ENCODE peak calls at places on chromosome 12, in four cellular contexts. One of them, this sample, is unnamed.

GRCh38 chr12:87667378-87667777 is 361.8 kb downstream of the C12orf50 start:
- DNase-seq in H9: no peak
- DNase-seq in mesendoderm: no peak
- DNase-seq in H1: no peak
- DNase-seq in this sample: peak

GRCh38 chr12:93091851-93092558 is 162.9 kb upstream of the EEA1 start:
- DNase-seq in H9: no peak
- DNase-seq in mesendoderm: no peak
- DNase-seq in H1: no peak
- DNase-seq in this sample: no peak

GRCh38 chr12:10705655-10706054 is 17.5 kb downstream of the YBX3 start:
- DNase-seq in H9: no peak
- DNase-seq in mesendoderm: no peak
- DNase-seq in H1: no peak
- DNase-seq in this sample: peak

GRCh38 chr12:49698619-49699545 is 8.3 kb downstream of the FMNL3 start:
- DNase-seq in H9: peak
- DNase-seq in mesendoderm: peak
- DNase-seq in H1: peak
- DNase-seq in this sample: peak

GRCh38 chr12:53550595-53550994 is 43.3 kb upstream of the NPFF start:
- DNase-seq in H9: no peak
- DNase-seq in mesendoderm: no peak
- DNase-seq in H1: no peak
- DNase-seq in this sample: peak

GRCh38 chr12:22625671-22626251 is 790 bp downstream of the ETNK1 start:
- DNase-seq in H9: peak
- DNase-seq in mesendoderm: peak
- DNase-seq in H1: peak
- DNase-seq in this sample: peak

GRCh38 chr12:71594214-71594948 is 69.3 kb downstream of the ZFC3H1 start:
- DNase-seq in H9: no peak
- DNase-seq in mesendoderm: peak
- DNase-seq in H1: no peak
- DNase-seq in this sample: no peak

GRCh38 chr12:101221301-101221700 is 11.3 kb upstream of the SLC5A8 start:
- DNase-seq in H9: no peak
- DNase-seq in mesendoderm: peak
- DNase-seq in H1: no peak
- DNase-seq in this sample: no peak

GRCh38 chr12:57806677-57807076 is 11.9 kb downstream of the AVIL start:
- DNase-seq in H9: no peak
- DNase-seq in mesendoderm: no peak
- DNase-seq in H1: no peak
- DNase-seq in this sample: no peak

GRCh38 chr12:57810450-57810849 is 8.1 kb downstream of the AVIL start:
- DNase-seq in H9: no peak
- DNase-seq in mesendoderm: no peak
- DNase-seq in H1: no peak
- DNase-seq in this sample: peak

GRCh38 chr12:57807285-57807684 is 11.2 kb downstream of the AVIL start:
- DNase-seq in H9: no peak
- DNase-seq in mesendoderm: no peak
- DNase-seq in H1: no peak
- DNase-seq in this sample: no peak

GRCh38 chr12:57809425-57809824 is 9.1 kb downstream of the AVIL start:
- DNase-seq in H9: no peak
- DNase-seq in mesendoderm: no peak
- DNase-seq in H1: no peak
- DNase-seq in this sample: no peak

GRCh38 chr12:57808351-57808750 is 10.2 kb downstream of the AVIL start:
- DNase-seq in H9: no peak
- DNase-seq in mesendoderm: no peak
- DNase-seq in H1: no peak
- DNase-seq in this sample: no peak
- H3K56ac ChIP-seq in H9: no peak
- H3K56ac ChIP-seq in mesendoderm: no peak
- H3K56ac ChIP-seq in H1: no peak
- H3K56ac ChIP-seq in this sample: no peak

GRCh38 chr12:25352078-25352918 is 101.6 kb upstream of the KRAS start:
- DNase-seq in H9: no peak
- DNase-seq in mesendoderm: no peak
- DNase-seq in H1: no peak
- DNase-seq in this sample: peak
- H3K56ac ChIP-seq in H9: no peak
- H3K56ac ChIP-seq in mesendoderm: no peak
- H3K56ac ChIP-seq in H1: no peak
- H3K56ac ChIP-seq in this sample: no peak

GRCh38 chr12:15276088-15276698 is 46.1 kb upstream of the PTPRO start:
- DNase-seq in H9: no peak
- DNase-seq in mesendoderm: peak
- DNase-seq in H1: no peak
- DNase-seq in this sample: peak

GRCh38 chr12:15268927-15269552 is 47.8 kb upstream of the RERG start:
- DNase-seq in H9: peak
- DNase-seq in mesendoderm: peak
- DNase-seq in H1: no peak
- DNase-seq in this sample: peak

GRCh38 chr12:15273896-15274295 is 48.4 kb upstream of the PTPRO start:
- DNase-seq in H9: no peak
- DNase-seq in mesendoderm: no peak
- DNase-seq in H1: no peak
- DNase-seq in this sample: no peak

GRCh38 chr12:15278816-15279658 is 43.3 kb upstream of the PTPRO start:
- DNase-seq in H9: no peak
- DNase-seq in mesendoderm: no peak
- DNase-seq in H1: no peak
- DNase-seq in this sample: peak

GRCh38 chr12:15274561-15274967 is 47.7 kb upstream of the PTPRO start:
- DNase-seq in H9: no peak
- DNase-seq in mesendoderm: no peak
- DNase-seq in H1: no peak
- DNase-seq in this sample: no peak
- H3K56ac ChIP-seq in H9: no peak
- H3K56ac ChIP-seq in mesendoderm: no peak
- H3K56ac ChIP-seq in H1: no peak
- H3K56ac ChIP-seq in this sample: no peak

GRCh38 chr12:96906849-96907664 is at the start of gene NEDD1:
- DNase-seq in H9: peak
- DNase-seq in mesendoderm: peak
- DNase-seq in H1: peak
- DNase-seq in this sample: peak

GRCh38 chr12:96907681-96908163 is 665 bp downstream of the NEDD1 start:
- DNase-seq in H9: peak
- DNase-seq in mesendoderm: peak
- DNase-seq in H1: peak
- DNase-seq in this sample: peak

GRCh38 chr12:96906498-96906848 is 584 bp upstream of the NEDD1 start:
- DNase-seq in H9: no peak
- DNase-seq in mesendoderm: no peak
- DNase-seq in H1: no peak
- DNase-seq in this sample: no peak

GRCh38 chr12:96901175-96901574 is 5.9 kb upstream of the NEDD1 start:
- DNase-seq in H9: no peak
- DNase-seq in mesendoderm: no peak
- DNase-seq in H1: no peak
- DNase-seq in this sample: no peak

DNA sequence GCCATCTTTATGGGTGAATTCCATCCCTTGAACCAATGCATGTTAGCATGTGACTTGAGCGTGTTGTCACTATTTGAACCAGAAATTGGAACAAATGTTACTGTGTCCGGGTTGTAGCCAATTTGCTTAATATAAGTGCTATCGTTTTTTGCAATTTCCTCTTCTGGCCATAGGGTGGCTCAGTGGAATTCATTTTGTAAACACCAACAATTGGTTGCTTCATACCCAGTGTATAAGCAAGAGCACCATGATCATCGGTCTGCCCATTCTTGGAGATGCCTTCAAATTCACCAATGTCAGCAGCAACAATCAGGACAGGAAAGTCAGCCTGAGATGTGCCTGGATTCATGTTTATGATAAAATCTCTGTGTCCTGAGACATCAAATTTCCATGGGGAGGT is 5.0 kb upstream of the NEDD1 start:
- DNase-seq in H9: no peak
- DNase-seq in mesendoderm: no peak
- DNase-seq in H1: no peak
- DNase-seq in this sample: no peak
- H3K56ac ChIP-seq in H9: no peak
- H3K56ac ChIP-seq in mesendoderm: no peak
- H3K56ac ChIP-seq in H1: no peak
- H3K56ac ChIP-seq in this sample: no peak

GRCh38 chr12:14395059-14395778 is 29.7 kb downstream of the ATF7IP start:
- DNase-seq in H9: no peak
- DNase-seq in mesendoderm: no peak
- DNase-seq in H1: no peak
- DNase-seq in this sample: no peak
- H3K56ac ChIP-seq in H9: no peak
- H3K56ac ChIP-seq in mesendoderm: no peak
- H3K56ac ChIP-seq in H1: no peak
- H3K56ac ChIP-seq in this sample: no peak

GRCh38 chr12:132343294-132343972 is 14.0 kb upstream of the GALNT9 start:
- DNase-seq in H9: no peak
- DNase-seq in mesendoderm: no peak
- DNase-seq in H1: no peak
- DNase-seq in this sample: no peak

GRCh38 chr12:132342828-132343227 is 13.4 kb upstream of the GALNT9 start:
- DNase-seq in H9: no peak
- DNase-seq in mesendoderm: no peak
- DNase-seq in H1: no peak
- DNase-seq in this sample: no peak

GRCh38 chr12:132341318-132342050 is 12.1 kb upstream of the GALNT9 start:
- DNase-seq in H9: no peak
- DNase-seq in mesendoderm: no peak
- DNase-seq in H1: no peak
- DNase-seq in this sample: no peak

GRCh38 chr12:132344181-132344580 is 14.8 kb upstream of the GALNT9 start:
- DNase-seq in H9: no peak
- DNase-seq in mesendoderm: no peak
- DNase-seq in H1: no peak
- DNase-seq in this sample: no peak

GRCh38 chr12:132342322-132342721 is 12.9 kb upstream of the GALNT9 start:
- DNase-seq in H9: peak
- DNase-seq in mesendoderm: peak
- DNase-seq in H1: peak
- DNase-seq in this sample: no peak
- H3K56ac ChIP-seq in H9: no peak
- H3K56ac ChIP-seq in mesendoderm: no peak
- H3K56ac ChIP-seq in H1: no peak
- H3K56ac ChIP-seq in this sample: no peak

DNA sequence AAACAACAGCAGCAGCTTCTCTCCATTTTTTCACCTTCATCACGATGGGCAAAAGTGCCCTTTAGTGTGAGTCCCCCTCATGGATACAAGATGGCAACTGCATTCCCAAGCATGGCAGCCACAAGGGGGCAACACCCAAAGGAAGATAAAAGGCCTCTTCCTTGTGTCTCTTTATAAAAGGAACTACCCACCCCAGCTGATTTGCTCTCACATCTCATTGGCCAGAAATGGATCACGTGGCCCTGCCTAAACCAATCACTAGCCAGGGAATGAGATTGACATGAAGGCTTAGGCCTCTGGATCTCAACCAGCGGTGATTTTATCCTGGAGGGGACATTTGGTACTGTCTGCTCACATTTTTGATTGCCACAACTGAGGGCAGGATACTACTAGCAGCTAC is 21.9 kb upstream of the IFT81 start:
- DNase-seq in H9: peak
- DNase-seq in mesendoderm: peak
- DNase-seq in H1: peak
- DNase-seq in this sample: peak
- H3K56ac ChIP-seq in H9: no peak
- H3K56ac ChIP-seq in mesendoderm: no peak
- H3K56ac ChIP-seq in H1: no peak
- H3K56ac ChIP-seq in this sample: no peak

GRCh38 chr12:48219635-48220034 is 16.5 kb upstream of the OR10AD1 start:
- DNase-seq in H9: no peak
- DNase-seq in mesendoderm: no peak
- DNase-seq in H1: no peak
- DNase-seq in this sample: no peak

GRCh38 chr12:48220701-48221100 is 17.6 kb upstream of the OR10AD1 start:
- DNase-seq in H9: no peak
- DNase-seq in mesendoderm: no peak
- DNase-seq in H1: no peak
- DNase-seq in this sample: no peak

GRCh38 chr12:48216785-48217184 is 13.7 kb upstream of the OR10AD1 start:
- DNase-seq in H9: no peak
- DNase-seq in mesendoderm: no peak
- DNase-seq in H1: no peak
- DNase-seq in this sample: no peak

GRCh38 chr12:48221645-48222044 is 18.6 kb upstream of the OR10AD1 start:
- DNase-seq in H9: no peak
- DNase-seq in mesendoderm: no peak
- DNase-seq in H1: no peak
- DNase-seq in this sample: no peak
- H3K56ac ChIP-seq in H9: no peak
- H3K56ac ChIP-seq in mesendoderm: no peak
- H3K56ac ChIP-seq in H1: no peak
- H3K56ac ChIP-seq in this sample: no peak

DNA sequence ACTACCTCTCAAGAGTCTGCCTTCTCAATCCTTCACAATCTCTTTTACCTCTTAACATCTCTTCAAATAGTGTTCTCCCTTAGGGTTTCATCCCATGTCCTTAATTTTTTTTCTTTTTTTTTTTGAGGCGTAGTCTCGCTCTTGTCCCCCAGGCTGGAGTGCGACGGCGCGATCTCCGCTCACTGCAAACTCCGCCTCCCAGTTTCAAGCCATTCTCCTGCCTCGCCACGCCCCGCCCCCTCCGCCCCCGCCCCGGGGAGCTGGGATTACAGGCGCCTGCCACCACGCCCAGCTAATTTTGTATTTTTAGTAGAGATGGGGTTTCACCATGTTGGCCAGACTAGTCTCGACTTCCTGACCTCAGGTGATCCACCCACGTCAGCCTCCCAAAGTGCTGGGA is 7.0 kb upstream of the BCAT1 start:
- DNase-seq in H9: peak
- DNase-seq in mesendoderm: no peak
- DNase-seq in H1: no peak
- DNase-seq in this sample: no peak
- H3K56ac ChIP-seq in H9: no peak
- H3K56ac ChIP-seq in mesendoderm: no peak
- H3K56ac ChIP-seq in H1: no peak
- H3K56ac ChIP-seq in this sample: no peak